ENCODE peak calls at places on chromosomes 5 and 9, in four cellular contexts. T, K, H and A are unnamed samples.

GRCh38 chr5:173228639-173229380 is 6.2 kb downstream of the NKX2-5 start:
- DNase-seq in T (no peak), H (no peak), K (no peak), A (no peak)

GRCh38 chr5:32145378-32145777 is 28.7 kb downstream of the GOLPH3 start:
- DNase-seq in T (no peak), K (no peak), H (no peak), A (no peak)

GRCh38 chr9:129432671-129433154 is 188.2 kb downstream of the C9orf50 start:
- DNase-seq in H (no peak), K (no peak), T (no peak), A (no peak)

GRCh38 chr9:94016744-94017143 is 61.6 kb upstream of the BARX1 start:
- DNase-seq in K (peak; percentile 45), T (no peak), H (no peak), A (no peak)

GRCh38 chr5:138819065-138819464 is 56.1 kb downstream of the LRRTM2 start:
- DNase-seq in T (peak; percentile 21), K (no peak), H (no peak), A (no peak)

GRCh38 chr9:35760651-35761050 is 6.6 kb upstream of the MSMP start:
- DNase-seq in H (no peak), T (peak; percentile 41), K (peak; percentile 60), A (peak; percentile 65)

GRCh38 chr5:52139888-52140580 is 647.7 kb upstream of the ITGA1 start:
- DNase-seq in K (no peak), T (no peak), H (no peak), A (no peak)

GRCh38 chr5:61924251-61924650 is 381.8 kb upstream of the KIF2A start:
- DNase-seq in H (no peak), T (no peak), K (no peak), A (no peak)

GRCh38 chr9:134724231-134724911 is 82.8 kb downstream of the COL5A1 start:
- DNase-seq in H (no peak), T (peak; percentile 55), K (peak; percentile 35), A (peak; percentile 52)

GRCh38 chr9:136599074-136599531 is 53.3 kb upstream of the NOTCH1 start:
- DNase-seq in H (no peak), T (no peak), K (no peak), A (no peak)

GRCh38 chr9:9920425-9920824 is 692.4 kb downstream of the PTPRD start:
- DNase-seq in K (no peak), T (no peak), H (no peak), A (no peak)

GRCh38 chr5:133120156-133120750 is 68.4 kb downstream of the HSPA4 start:
- DNase-seq in K (no peak), T (no peak), H (no peak), A (no peak)

GRCh38 chr5:131514316-131515275 is 120.4 kb downstream of the RAPGEF6 start:
- DNase-seq in H (peak; percentile 73), T (peak; percentile 67), K (no peak), A (no peak)

GRCh38 chr5:66653380-66653779 is 57.2 kb downstream of the MAST4 start:
- DNase-seq in T (peak; percentile 18), H (no peak), K (no peak), A (peak; percentile 71)

GRCh38 chr9:101457003-101457402 is 21.4 kb upstream of the ALDOB start:
- DNase-seq in K (no peak), H (no peak), T (no peak), A (no peak)

GRCh38 chr5:126801992-126802294 is 25.0 kb downstream of the LMNB1 start:
- DNase-seq in T (peak; percentile 71), H (peak; percentile 30), K (no peak), A (no peak)

GRCh38 chr9:95719354-95719753 is 156.1 kb upstream of the ERCC6L2 start:
- DNase-seq in K (peak; percentile 70), H (no peak), T (no peak), A (no peak)

GRCh38 chr5:130528474-130528873 is 624.2 kb downstream of the CHSY3 start:
- DNase-seq in H (no peak), K (no peak), T (no peak), A (peak; percentile 77)

GRCh38 chr5:172110921-172111873 is 76.8 kb downstream of the STK10 start:
- DNase-seq in H (peak; percentile 88), K (peak; percentile 55), T (peak; percentile 56), A (peak; percentile 52)

GRCh38 chr9:134769084-134769455 is 111.5 kb upstream of the FCN2 start:
- DNase-seq in H (no peak), K (no peak), T (no peak), A (no peak)

GRCh38 chr5:56116599-56117131 is 116.5 kb downstream of the ANKRD55 start:
- DNase-seq in K (no peak), H (no peak), T (no peak), A (no peak)

GRCh38 chr5:124979174-124979573 is 232.7 kb upstream of the ZNF608 start:
- DNase-seq in K (no peak), H (no peak), T (peak; percentile 24), A (no peak)

GRCh38 chr9:99071313-99072039 is 33.4 kb upstream of the TGFBR1 start:
- DNase-seq in H (no peak), K (no peak), T (peak; percentile 48), A (peak; percentile 39)

GRCh38 chr5:1540166-1540565 is 16.4 kb upstream of the LPCAT1 start:
- DNase-seq in T (no peak), H (no peak), K (no peak), A (no peak)
- TF ChIP-seq CTCF in T (no peak), H (no peak), K (no peak), A (no peak)

DNA sequence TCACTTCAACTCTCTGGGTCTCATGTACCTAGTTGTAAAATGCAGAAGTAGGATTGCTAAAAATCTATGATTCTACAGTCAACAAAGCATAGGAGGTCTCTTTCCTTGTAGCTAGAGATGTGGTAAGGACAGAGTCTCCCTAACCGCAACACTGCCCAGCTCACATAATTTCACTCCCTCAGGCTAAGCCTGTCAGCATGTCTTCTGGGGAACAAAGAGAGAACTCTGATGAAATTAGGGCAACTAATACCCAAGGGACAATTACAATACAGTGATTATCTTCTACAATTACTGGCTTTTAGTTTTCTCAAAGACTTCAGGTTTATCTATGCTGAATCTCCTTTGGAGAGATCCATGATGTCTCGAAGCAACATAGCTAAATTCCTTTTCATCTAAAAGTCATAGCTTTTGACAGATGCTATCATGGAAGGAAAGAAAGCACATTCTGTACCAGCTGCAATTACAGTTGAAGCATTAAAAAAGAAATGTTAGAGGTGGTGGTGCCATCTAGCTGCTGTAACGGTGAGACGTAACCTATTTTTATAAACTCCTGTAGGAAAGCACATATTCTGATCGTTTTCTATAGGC is 141.1 kb upstream of the TARS1 start:
- DNase-seq in H (peak; percentile 45), T (peak; percentile 71), K (no peak), A (peak; percentile 49)
- H3K9ac ChIP-seq in H (no peak overlapping the region), T (peak overlapping the region; percentile 53), K (no peak overlapping the region), A (peak overlapping the region; percentile 45)

DNA sequence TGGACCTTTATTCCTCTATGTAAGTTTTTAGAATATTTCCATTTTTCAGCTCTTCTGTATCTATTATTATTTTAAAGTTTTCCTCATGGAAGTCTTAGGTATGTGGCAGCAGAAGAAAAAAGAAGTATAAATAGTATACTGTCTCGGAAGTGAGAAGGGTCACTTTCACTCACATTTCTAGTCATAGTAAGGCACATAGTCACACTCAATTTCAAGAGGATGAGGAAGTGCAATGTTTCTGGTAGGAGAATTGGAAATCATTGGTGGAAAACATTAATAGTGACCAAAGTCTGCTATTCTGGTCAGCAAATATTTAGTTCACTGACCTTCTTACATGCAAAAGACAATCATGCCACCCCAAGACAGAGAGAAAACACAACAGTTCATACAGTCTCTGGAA is 35.2 kb upstream of the TNFSF8 start:
- DNase-seq in K (no peak), T (no peak), H (no peak), A (no peak)
- H3K27ac ChIP-seq in K (no peak overlapping the region), T (no peak overlapping the region), H (no peak overlapping the region), A (no peak overlapping the region)

DNA sequence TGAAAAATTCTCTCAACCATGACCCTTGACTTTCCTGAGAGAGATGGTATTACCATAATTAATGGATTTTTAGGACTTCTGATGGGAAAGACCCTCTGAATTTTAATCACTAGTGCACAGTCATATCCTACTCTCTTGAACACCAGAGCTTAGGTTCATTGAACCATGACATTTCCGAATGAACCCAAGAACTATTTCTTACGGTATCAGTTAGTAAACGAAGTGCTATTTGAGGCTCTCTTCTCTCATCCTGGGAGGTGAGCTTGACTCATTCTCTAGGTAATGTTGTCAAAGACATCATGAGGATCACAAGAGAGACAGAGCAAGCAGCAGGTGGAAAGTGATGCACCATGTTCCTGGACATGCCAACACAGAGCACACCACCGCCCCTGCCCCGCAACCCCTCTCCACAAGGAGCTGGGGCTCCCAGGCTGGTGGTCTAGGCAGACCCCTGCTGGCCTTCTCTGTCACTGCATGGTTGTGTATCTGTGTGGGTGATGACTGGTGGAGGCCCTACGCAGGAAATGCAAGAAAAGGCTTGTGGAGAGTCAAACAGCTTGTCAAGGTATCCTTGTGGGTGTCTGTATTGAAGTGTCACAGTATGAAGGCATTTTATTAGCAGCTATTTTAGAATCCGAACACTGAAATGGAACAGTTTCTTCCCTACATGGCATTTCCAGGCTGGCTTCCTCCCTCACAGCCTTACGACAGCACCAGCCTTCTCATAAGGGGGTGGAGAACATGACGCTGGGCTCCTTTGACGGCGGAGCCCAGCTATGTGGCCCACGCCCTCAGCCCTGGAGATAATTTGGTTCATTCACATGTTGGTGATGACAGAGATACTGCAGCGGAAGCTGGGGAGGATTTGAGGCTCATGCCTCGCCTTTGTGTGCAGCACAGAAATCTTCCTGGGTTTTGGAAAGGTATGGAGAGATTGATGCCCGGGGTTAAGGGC is 297.6 kb downstream of the NTRK2 start:
- DNase-seq in K (no peak), T (no peak), H (no peak), A (no peak)
- TF ChIP-seq CTCF in K (no peak), T (no peak), H (no peak), A (no peak)

GRCh38 chr5:148776780-148777179 is 49.6 kb upstream of the ADRB2 start:
- DNase-seq in T (peak; percentile 84), H (no peak), K (no peak), A (peak; percentile 80)

GRCh38 chr5:148781771-148782170 is 44.6 kb upstream of the ADRB2 start:
- DNase-seq in H (no peak), T (no peak), K (no peak), A (no peak)

GRCh38 chr5:148776261-148776660 is 50.1 kb upstream of the ADRB2 start:
- DNase-seq in K (no peak), H (no peak), T (no peak), A (no peak)

GRCh38 chr5:148780711-148781110 is 45.7 kb upstream of the ADRB2 start:
- DNase-seq in T (no peak), H (no peak), K (no peak), A (no peak)

GRCh38 chr5:148778891-148779290 is 47.5 kb upstream of the ADRB2 start:
- DNase-seq in T (no peak), H (no peak), K (no peak), A (no peak)
- H3K9ac ChIP-seq in T (no peak overlapping the region), H (no peak overlapping the region), K (no peak overlapping the region), A (no peak overlapping the region)